ENCODE peak calls at places on chromosomes 7 and 10, in eight cellular contexts. T is foreskin fibroblast; Z is activated gamma-delta T cell; J is NCI-H2029; M is small intestine; P is activated T-cell treated with anti-CD3 and anti-CD28 coated beads for 1 hour; O is hepatocyte; G is activated T-helper 1 cell treated with anti-CD3 and anti-CD28 coated beads, Interleukin-2, amount 50 U/mL, for 16 hours. K is an unnamed sample.

GRCh38 chr10:4488924-4489323 is 337.1 kb upstream of the AKR1E2 start:
- DNase-seq in G (no peak), O (no peak), P (no peak), M (no peak), J (no peak), T (peak), Z (no peak), K (no peak)

GRCh38 chr10:95425592-95426465 is 135.0 kb upstream of the PDLIM1 start:
- DNase-seq in T (no peak), G (no peak), Z (no peak), P (no peak), M (no peak), O (no peak), J (no peak), K (no peak)

GRCh38 chr7:139855498-139856270 is 26.6 kb downstream of the TBXAS1 start:
- DNase-seq in J (no peak), G (no peak), Z (no peak), T (no peak), M (peak), O (no peak), P (no peak), K (no peak)

GRCh38 chr10:131816941-131817700 is 83.7 kb upstream of the PPP2R2D start:
- DNase-seq in T (no peak), G (no peak), O (no peak), J (peak), Z (no peak), M (no peak), P (no peak), K (no peak)

GRCh38 chr10:31451766-31452165 is 132.8 kb downstream of the ZEB1 start:
- DNase-seq in O (no peak), T (no peak), J (no peak), Z (no peak), P (no peak), M (no peak), G (no peak), K (no peak)

GRCh38 chr10:88467835-88468485 is 115.2 kb downstream of the RNLS start:
- DNase-seq in G (no peak), O (no peak), T (peak), J (no peak), Z (no peak), P (no peak), M (no peak), K (peak)

GRCh38 chr10:76970795-76971519 is 666.7 kb downstream of the KCNMA1 start:
- DNase-seq in T (no peak), P (no peak), O (no peak), G (no peak), M (no peak), Z (no peak), J (no peak), K (no peak)

GRCh38 chr7:96591900-96592676 is 117.6 kb downstream of the SEM1 start:
- DNase-seq in T (no peak), P (no peak), J (no peak), M (no peak), G (no peak), Z (no peak), O (no peak), K (peak)

GRCh38 chr7:17044868-17045267 is 163.1 kb upstream of the AGR3 start:
- DNase-seq in J (no peak), P (no peak), O (no peak), T (no peak), M (no peak), G (no peak), Z (no peak), K (no peak)

GRCh38 chr7:111895049-111895448 is 311.1 kb downstream of the DOCK4 start:
- DNase-seq in O (no peak), P (no peak), Z (no peak), J (no peak), G (no peak), M (no peak), T (no peak), K (no peak)

GRCh38 chr10:113523071-113523470 is 29.8 kb upstream of the HABP2 start:
- DNase-seq in M (no peak), P (no peak), O (no peak), T (no peak), G (no peak), J (no peak), Z (no peak), K (no peak)

GRCh38 chr7:134514663-134515062 is 12.7 kb upstream of the AKR1B10 start:
- DNase-seq in Z (no peak), O (peak), M (peak), J (peak), G (no peak), P (no peak), T (peak), K (peak)

GRCh38 chr7:37482953-37483352 is 34.3 kb upstream of the ELMO1 start:
- DNase-seq in T (no peak), J (no peak), Z (no peak), M (no peak), O (no peak), G (no peak), P (no peak), K (no peak)

GRCh38 chr10:127040756-127041155 is 135.5 kb downstream of the DOCK1 start:
- DNase-seq in M (no peak), P (no peak), O (no peak), J (no peak), G (no peak), T (no peak), Z (no peak), K (peak)

GRCh38 chr10:128360783-128361182 is 234.6 kb upstream of the MKI67 start:
- DNase-seq in M (no peak), Z (no peak), O (no peak), J (no peak), T (no peak), P (no peak), G (no peak), K (no peak)

GRCh38 chr7:158976849-158977593 is 120.7 kb downstream of the DYNC2I1 start:
- DNase-seq in O (peak), G (peak), J (peak), Z (peak), P (peak), T (peak), M (peak), K (peak)

GRCh38 chr10:97498841-97499560 is at the start of gene UBTD1:
- DNase-seq in Z (peak), P (peak), G (peak), M (no peak), J (no peak), T (peak), O (peak), K (peak)

GRCh38 chr7:131294553-131294952 is 33.1 kb upstream of the MKLN1 start:
- DNase-seq in T (no peak), J (no peak), P (no peak), M (peak), Z (no peak), G (no peak), O (peak), K (no peak)

GRCh38 chr10:132582795-132583194 is 45.2 kb downstream of the INPP5A start:
- DNase-seq in Z (no peak), O (no peak), J (no peak), T (no peak), M (no peak), P (no peak), G (no peak), K (no peak)

GRCh38 chr7:150788474-150789269 is 11.5 kb downstream of the TMEM176B start:
- DNase-seq in O (no peak), T (no peak), P (no peak), M (no peak), G (no peak), Z (no peak), J (peak), K (no peak)

GRCh38 chr7:112358456-112358855 is 91.8 kb upstream of the IFRD1 start:
- DNase-seq in Z (no peak), T (no peak), M (no peak), J (no peak), G (no peak), P (no peak), O (no peak), K (peak)

GRCh38 chr7:102122026-102122425 is 164.6 kb upstream of the SH2B2 start:
- DNase-seq in J (peak), O (peak), T (peak), M (no peak), Z (no peak), G (no peak), P (no peak), K (peak)

GRCh38 chr10:29344073-29344820 is 55.4 kb downstream of the LYZL1 start:
- DNase-seq in G (no peak), T (peak), P (no peak), M (no peak), O (no peak), Z (no peak), J (no peak), K (peak)

GRCh38 chr10:52864459-52865106 is 92.0 kb upstream of the MBL2 start:
- DNase-seq in J (no peak), O (peak), M (no peak), G (no peak), T (peak), Z (no peak), P (no peak), K (peak)

GRCh38 chr10:75430000-75430763 is 1.2 kb upstream of the LRMDA start:
- DNase-seq in J (no peak), Z (no peak), T (no peak), G (no peak), P (no peak), M (peak), O (peak), K (peak)

GRCh38 chr7:64533756-64534155 is 29.1 kb downstream of the ZNF680 start:
- DNase-seq in P (no peak), M (no peak), T (no peak), G (no peak), Z (no peak), J (no peak), O (no peak), K (no peak)

GRCh38 chr10:44313706-44314307 is 71.1 kb downstream of the CXCL12 start:
- DNase-seq in P (no peak), O (no peak), Z (no peak), J (no peak), M (no peak), T (no peak), G (no peak), K (no peak)

GRCh38 chr7:20665096-20665495 is 49.6 kb downstream of the ABCB5 start:
- DNase-seq in Z (no peak), P (no peak), M (no peak), G (no peak), J (no peak), O (no peak), T (no peak), K (no peak)